ENCODE peak calls at places on chromosomes 6 and 20, in five cellular contexts. One of them, this sample, is unnamed.

GRCh38 chr20:33653900-33654596 is 8.1 kb upstream of the C20orf144 start:
- DNase-seq in hepatocyte: peak; percentile 96
- DNase-seq in RWPE2: peak; percentile 92
- DNase-seq in A549: no peak
- DNase-seq in fibroblast of the aortic adventitia: no peak
- DNase-seq in this sample: peak; percentile 65

GRCh38 chr6:151240036-151240685 is 394 bp downstream of the AKAP12 start:
- DNase-seq in hepatocyte: peak; percentile 83
- DNase-seq in RWPE2: peak; percentile 60
- DNase-seq in A549: peak; percentile 60
- DNase-seq in fibroblast of the aortic adventitia: peak; percentile 76
- DNase-seq in this sample: peak; percentile 29

GRCh38 chr6:73585566-73586415 is 65.0 kb upstream of the EEF1A1 start:
- DNase-seq in hepatocyte: peak; percentile 83
- DNase-seq in RWPE2: no peak
- DNase-seq in A549: peak; percentile 48
- DNase-seq in fibroblast of the aortic adventitia: peak; percentile 87
- DNase-seq in this sample: peak; percentile 64

GRCh38 chr6:134823635-134824034 is 126.3 kb downstream of the ALDH8A1 start:
- DNase-seq in hepatocyte: no peak
- DNase-seq in RWPE2: no peak
- DNase-seq in A549: no peak
- DNase-seq in fibroblast of the aortic adventitia: no peak
- DNase-seq in this sample: no peak

GRCh38 chr20:9916776-9917175 is 77.9 kb upstream of the PAK5 start:
- DNase-seq in hepatocyte: no peak
- DNase-seq in RWPE2: no peak
- DNase-seq in A549: no peak
- DNase-seq in fibroblast of the aortic adventitia: no peak
- DNase-seq in this sample: no peak

GRCh38 chr20:20614391-20614790 is 98.1 kb downstream of the RALGAPA2 start:
- DNase-seq in hepatocyte: no peak
- DNase-seq in RWPE2: no peak
- DNase-seq in A549: no peak
- DNase-seq in fibroblast of the aortic adventitia: peak; percentile 2
- DNase-seq in this sample: no peak

GRCh38 chr6:27825025-27825823 is 87.0 kb downstream of the OR2B2 start:
- DNase-seq in hepatocyte: no peak
- DNase-seq in RWPE2: no peak
- DNase-seq in A549: no peak
- DNase-seq in fibroblast of the aortic adventitia: no peak
- DNase-seq in this sample: peak; percentile 33

GRCh38 chr6:152054441-152054840 is 247.0 kb downstream of the ESR1 start:
- DNase-seq in hepatocyte: peak; percentile 22
- DNase-seq in RWPE2: no peak
- DNase-seq in A549: no peak
- DNase-seq in fibroblast of the aortic adventitia: peak; percentile 4
- DNase-seq in this sample: peak; percentile 54

GRCh38 chr6:155349956-155350355 is 35.7 kb upstream of the TFB1M start:
- DNase-seq in hepatocyte: no peak
- DNase-seq in RWPE2: no peak
- DNase-seq in A549: no peak
- DNase-seq in fibroblast of the aortic adventitia: no peak
- DNase-seq in this sample: no peak

GRCh38 chr6:169074551-169074950 is 179.1 kb downstream of the THBS2 start:
- DNase-seq in hepatocyte: no peak
- DNase-seq in RWPE2: no peak
- DNase-seq in A549: no peak
- DNase-seq in fibroblast of the aortic adventitia: peak; percentile 85
- DNase-seq in this sample: no peak
- TF ChIP-seq CTCF in hepatocyte: no peak
- TF ChIP-seq CTCF in RWPE2: no peak
- TF ChIP-seq CTCF in A549: no peak
- TF ChIP-seq CTCF in fibroblast of the aortic adventitia: no peak
- TF ChIP-seq CTCF in this sample: no peak

GRCh38 chr6:18058429-18058828 is 64.0 kb downstream of the NHLRC1 start:
- DNase-seq in hepatocyte: no peak
- DNase-seq in RWPE2: no peak
- DNase-seq in A549: no peak
- DNase-seq in fibroblast of the aortic adventitia: no peak
- DNase-seq in this sample: no peak

GRCh38 chr6:18055714-18056382 is 66.6 kb downstream of the NHLRC1 start:
- DNase-seq in hepatocyte: no peak
- DNase-seq in RWPE2: no peak
- DNase-seq in A549: no peak
- DNase-seq in fibroblast of the aortic adventitia: no peak
- DNase-seq in this sample: peak; percentile 81

GRCh38 chr6:18055098-18055497 is 67.4 kb downstream of the NHLRC1 start:
- DNase-seq in hepatocyte: no peak
- DNase-seq in RWPE2: no peak
- DNase-seq in A549: no peak
- DNase-seq in fibroblast of the aortic adventitia: no peak
- DNase-seq in this sample: no peak

GRCh38 chr6:18053071-18053475 is 65.6 kb upstream of the KIF13A start:
- DNase-seq in hepatocyte: no peak
- DNase-seq in RWPE2: no peak
- DNase-seq in A549: no peak
- DNase-seq in fibroblast of the aortic adventitia: peak; percentile 74
- DNase-seq in this sample: peak; percentile 90

GRCh38 chr6:18053555-18054445 is 66.4 kb upstream of the KIF13A start:
- DNase-seq in hepatocyte: no peak
- DNase-seq in RWPE2: no peak
- DNase-seq in A549: no peak
- DNase-seq in fibroblast of the aortic adventitia: peak; percentile 47
- DNase-seq in this sample: peak; percentile 54
- H3K4me3 ChIP-seq in hepatocyte: no peak overlapping the region
- H3K4me3 ChIP-seq in RWPE2: no peak overlapping the region
- H3K4me3 ChIP-seq in A549: no peak overlapping the region
- H3K4me3 ChIP-seq in fibroblast of the aortic adventitia: peak overlapping the region; percentile 35
- H3K4me3 ChIP-seq in this sample: no peak overlapping the region

DNA sequence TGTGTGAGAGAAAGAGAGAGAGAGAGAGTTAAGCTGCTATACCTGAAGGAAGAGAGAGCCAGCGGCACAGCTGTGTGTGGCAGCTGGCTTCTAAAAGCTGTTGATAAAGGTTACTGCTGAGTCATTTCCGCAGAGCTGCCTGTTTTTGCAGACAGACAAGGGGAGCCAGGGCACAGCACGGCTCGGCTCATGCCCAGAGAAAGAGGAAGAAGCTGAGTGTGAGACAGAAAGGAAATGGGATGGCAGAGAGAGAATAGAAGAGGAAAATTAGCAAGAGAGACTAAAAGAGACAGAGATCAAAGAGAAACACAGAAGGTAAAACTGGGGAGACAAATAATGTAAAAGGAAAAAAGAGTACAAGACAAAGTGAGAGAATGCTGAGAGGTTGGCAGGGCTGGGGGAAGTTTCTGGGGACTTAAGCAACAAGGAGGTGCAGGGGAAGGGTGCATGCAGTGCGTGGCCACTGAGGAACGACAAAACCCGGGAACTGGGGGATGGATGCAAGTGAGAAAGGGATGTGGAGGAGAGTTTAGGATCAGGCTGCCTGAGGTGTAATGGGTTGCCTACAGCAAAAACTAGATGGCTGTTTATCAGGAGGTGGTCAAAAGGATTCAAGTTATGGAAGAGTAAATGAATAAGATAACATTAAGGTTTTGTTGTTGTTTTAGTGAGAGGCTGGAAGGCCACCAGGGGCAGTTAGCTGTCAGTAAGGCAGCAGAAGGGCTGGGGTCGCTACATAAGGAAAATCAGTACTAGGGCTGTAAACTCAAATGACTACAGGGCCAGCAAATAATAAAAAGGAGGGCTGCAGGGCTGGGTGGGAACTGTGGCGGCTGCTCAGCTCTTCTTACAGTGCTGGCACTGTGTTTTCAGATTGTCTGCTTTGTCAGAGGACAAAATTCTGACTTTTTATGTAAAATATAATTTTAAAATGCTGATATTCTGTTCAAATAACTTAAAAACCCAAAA is 22.9 kb downstream of the HLA-A start:
- DNase-seq in hepatocyte: peak; percentile 84
- DNase-seq in RWPE2: no peak
- DNase-seq in A549: peak; percentile 46
- DNase-seq in fibroblast of the aortic adventitia: peak; percentile 86
- DNase-seq in this sample: peak; percentile 92
- TF ChIP-seq CTCF in hepatocyte: no peak
- TF ChIP-seq CTCF in RWPE2: no peak
- TF ChIP-seq CTCF in A549: no peak
- TF ChIP-seq CTCF in fibroblast of the aortic adventitia: no peak
- TF ChIP-seq CTCF in this sample: no peak

DNA sequence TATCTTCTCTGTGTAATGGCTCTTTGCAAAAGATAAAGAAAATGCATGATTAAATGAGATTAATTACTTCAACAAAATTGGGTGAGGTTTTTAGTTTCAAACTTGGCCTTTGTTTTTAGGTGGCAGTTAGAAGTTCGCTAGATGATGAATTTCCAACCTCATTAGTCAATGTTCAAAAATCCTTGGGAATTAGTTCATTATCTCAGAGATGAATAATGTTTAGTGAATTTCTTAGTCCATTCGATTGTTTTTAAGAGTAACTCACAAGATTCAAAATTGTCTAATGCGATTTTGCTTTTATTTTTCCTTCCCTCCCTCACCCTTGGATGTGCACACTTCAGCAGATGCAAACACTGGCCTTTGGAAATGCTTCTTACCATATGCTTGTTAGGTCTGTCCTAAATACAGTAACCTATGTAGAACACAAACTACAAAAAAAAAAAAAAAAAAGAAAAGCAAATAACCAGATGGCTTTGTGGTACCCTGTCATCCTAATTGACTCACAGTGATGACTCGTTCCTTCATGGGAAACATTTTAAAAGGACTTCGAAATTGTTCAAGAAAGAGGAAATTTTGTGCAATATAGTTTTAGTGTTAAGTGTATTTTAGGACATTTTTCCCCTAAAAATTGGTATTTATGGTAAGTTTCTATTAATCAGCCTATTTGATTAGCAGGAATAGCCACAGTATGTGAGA is 66.7 kb downstream of the FAM229B start:
- DNase-seq in hepatocyte: no peak
- DNase-seq in RWPE2: no peak
- DNase-seq in A549: peak; percentile 1
- DNase-seq in fibroblast of the aortic adventitia: peak; percentile 61
- DNase-seq in this sample: peak; percentile 65
- H3K4me3 ChIP-seq in hepatocyte: no peak overlapping the region
- H3K4me3 ChIP-seq in RWPE2: no peak overlapping the region
- H3K4me3 ChIP-seq in A549: no peak overlapping the region
- H3K4me3 ChIP-seq in fibroblast of the aortic adventitia: no peak overlapping the region
- H3K4me3 ChIP-seq in this sample: no peak overlapping the region

DNA sequence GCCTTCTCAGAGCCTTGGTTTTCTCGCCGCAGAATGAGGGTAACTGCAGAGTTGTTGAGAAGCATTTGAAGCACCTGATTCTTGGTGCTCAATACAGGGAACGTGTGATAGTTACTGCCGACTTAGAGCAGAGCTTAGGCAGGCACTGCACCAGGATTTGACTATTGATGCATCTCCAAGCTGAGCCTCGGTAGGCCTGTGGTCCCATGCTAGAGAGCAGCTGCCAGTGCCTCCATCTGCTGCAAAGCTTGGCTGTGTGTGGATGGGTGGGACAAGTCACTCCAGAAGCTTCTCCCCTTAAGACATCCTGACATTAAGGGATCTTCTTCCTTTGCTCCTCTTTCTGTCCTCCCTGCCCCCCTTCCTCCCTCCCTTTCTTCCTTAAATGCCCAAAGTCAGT is 40.9 kb downstream of the FAM209B start:
- DNase-seq in hepatocyte: no peak
- DNase-seq in RWPE2: no peak
- DNase-seq in A549: no peak
- DNase-seq in fibroblast of the aortic adventitia: no peak
- DNase-seq in this sample: no peak
- TF ChIP-seq CTCF in hepatocyte: no peak
- TF ChIP-seq CTCF in RWPE2: no peak
- TF ChIP-seq CTCF in A549: no peak
- TF ChIP-seq CTCF in fibroblast of the aortic adventitia: no peak
- TF ChIP-seq CTCF in this sample: no peak

GRCh38 chr6:30206152-30206551 is 7.1 kb downstream of the TRIM26 start:
- DNase-seq in hepatocyte: no peak
- DNase-seq in RWPE2: no peak
- DNase-seq in A549: no peak
- DNase-seq in fibroblast of the aortic adventitia: peak; percentile 16
- DNase-seq in this sample: no peak

GRCh38 chr6:30202366-30202765 is 10.8 kb downstream of the TRIM26 start:
- DNase-seq in hepatocyte: no peak
- DNase-seq in RWPE2: no peak
- DNase-seq in A549: no peak
- DNase-seq in fibroblast of the aortic adventitia: no peak
- DNase-seq in this sample: peak; percentile 32

GRCh38 chr6:30207619-30208295 is 5.4 kb downstream of the TRIM26 start:
- DNase-seq in hepatocyte: no peak
- DNase-seq in RWPE2: no peak
- DNase-seq in A549: no peak
- DNase-seq in fibroblast of the aortic adventitia: peak; percentile 63
- DNase-seq in this sample: peak; percentile 16

GRCh38 chr6:30211306-30211705 is 1.9 kb downstream of the TRIM26 start:
- DNase-seq in hepatocyte: no peak
- DNase-seq in RWPE2: no peak
- DNase-seq in A549: no peak
- DNase-seq in fibroblast of the aortic adventitia: no peak
- DNase-seq in this sample: no peak

DNA sequence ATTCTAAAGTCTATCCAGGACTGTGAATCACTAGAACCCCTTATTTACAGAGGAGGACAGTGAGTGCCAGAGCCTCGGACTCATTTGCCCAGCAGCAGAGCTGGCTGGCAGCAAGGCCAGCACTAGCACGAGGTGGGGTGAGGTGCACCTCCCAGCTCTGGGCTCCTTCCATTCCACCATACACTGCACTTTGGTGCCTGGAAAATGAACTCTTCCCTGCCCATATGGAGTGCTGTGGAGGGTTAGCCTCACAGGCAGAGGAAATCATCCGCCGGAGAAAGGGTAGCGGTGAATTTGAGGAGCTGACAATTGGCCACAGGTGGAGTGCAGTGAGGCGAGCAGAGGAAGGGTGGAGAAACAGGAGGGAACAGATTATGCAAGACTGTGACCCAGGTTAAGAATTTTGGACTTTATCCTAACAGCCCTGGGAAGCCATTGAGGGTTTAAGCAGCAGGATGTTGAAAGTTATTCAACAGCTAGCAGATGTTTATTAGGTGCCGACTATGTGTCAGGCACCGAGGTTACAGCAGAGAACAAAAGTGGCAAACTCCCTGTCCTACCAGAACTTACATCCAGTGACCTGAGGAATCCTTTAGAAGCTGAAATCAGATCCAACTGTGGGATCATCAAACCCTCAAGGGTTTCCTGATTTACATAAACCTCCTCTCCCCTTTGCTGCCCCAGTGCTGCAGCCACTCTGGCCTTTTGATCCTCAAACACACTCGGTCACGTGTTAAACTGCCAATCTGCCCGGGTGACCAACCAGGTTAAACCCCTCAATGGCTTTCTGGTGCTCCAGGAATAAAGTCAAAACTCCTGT is 6.2 kb downstream of the TRIM26 start:
- DNase-seq in hepatocyte: peak; percentile 54
- DNase-seq in RWPE2: no peak
- DNase-seq in A549: no peak
- DNase-seq in fibroblast of the aortic adventitia: peak; percentile 44
- DNase-seq in this sample: peak; percentile 21
- H3K4me3 ChIP-seq in hepatocyte: no peak overlapping the region
- H3K4me3 ChIP-seq in RWPE2: no peak overlapping the region
- H3K4me3 ChIP-seq in A549: no peak overlapping the region
- H3K4me3 ChIP-seq in fibroblast of the aortic adventitia: no peak overlapping the region
- H3K4me3 ChIP-seq in this sample: no peak overlapping the region

This sample was measured in epithelial cell of esophagus.